ENCODE peak calls at places on chromosomes 1 and 21, in six cellular contexts. Z is stomach, S is transverse colon, C is H1, F is GM12891, N is prostate gland. K is an unnamed sample.

GRCh38 chr1:207839083-207839413 is 71.9 kb downstream of the CD34 start:
- DNase-seq in Z (no peak), S (no peak), C (no peak), F (no peak), N (no peak), K (no peak)

GRCh38 chr21:45934570-45934969 is 47.0 kb upstream of the COL6A1 start:
- DNase-seq in Z (no peak), S (no peak), C (no peak), F (no peak), N (no peak), K (no peak)

GRCh38 chr1:10691740-10692125 is 104.7 kb downstream of the CASZ1 start:
- DNase-seq in Z (no peak), S (peak; percentile 51), C (no peak), F (no peak), N (no peak), K (no peak)

GRCh38 chr1:208150810-208151458 is 93.2 kb downstream of the PLXNA2 start:
- DNase-seq in Z (no peak), S (peak; percentile 50), C (no peak), F (no peak), N (no peak), K (no peak)

GRCh38 chr1:85571830-85572229 is 8.7 kb upstream of the CCN1 start:
- DNase-seq in Z (no peak), S (no peak), C (no peak), F (no peak), N (no peak), K (no peak)

GRCh38 chr21:26107439-26107838 is 63.1 kb downstream of the APP start:
- DNase-seq in Z (no peak), S (no peak), C (no peak), F (no peak), N (no peak), K (no peak)

GRCh38 chr1:13763991-13764390 is 64.0 kb downstream of the PRDM2 start:
- DNase-seq in Z (no peak), S (no peak), C (no peak), F (no peak), N (no peak), K (no peak)

GRCh38 chr1:76279387-76279748 is 204.8 kb downstream of the ST6GALNAC3 start:
- DNase-seq in Z (no peak), S (no peak), C (no peak), F (no peak), N (no peak), K (no peak)

GRCh38 chr1:53944469-53945182 is 873 bp downstream of the IFT25 start:
- DNase-seq in Z (no peak), S (no peak), C (no peak), F (no peak), N (no peak), K (no peak)

GRCh38 chr21:14716761-14717396 is 170.8 kb upstream of the SAMSN1 start:
- DNase-seq in Z (no peak), S (no peak), C (no peak), F (no peak), N (no peak), K (no peak)

GRCh38 chr1:211326528-211327340 is at the start of gene TRAF5:
- DNase-seq in Z (peak; percentile 58), S (peak; percentile 70), C (no peak), F (peak; percentile 42), N (peak; percentile 36), K (peak; percentile 52)

GRCh38 chr1:16230744-16231143 is 6.2 kb downstream of the CPLANE2 start:
- DNase-seq in Z (no peak), S (no peak), C (no peak), F (no peak), N (no peak), K (no peak)

GRCh38 chr1:155127105-155127671 is 488 bp upstream of the EFNA1 start:
- DNase-seq in Z (peak; percentile 82), S (peak; percentile 89), C (no peak), F (no peak), N (peak; percentile 93), K (no peak)

GRCh38 chr1:154719586-154720327 is 111.8 kb upstream of the ADAR start:
- DNase-seq in Z (no peak), S (no peak), C (no peak), F (no peak), N (no peak), K (no peak)

GRCh38 chr1:68346192-68346808 is 103.5 kb downstream of the RPE65 start:
- DNase-seq in Z (no peak), S (no peak), C (no peak), F (no peak), N (no peak), K (no peak)

GRCh38 chr1:81948495-81948894 is 147.8 kb downstream of the ADGRL2 start:
- DNase-seq in Z (no peak), S (no peak), C (no peak), F (no peak), N (no peak), K (no peak)

GRCh38 chr1:20992327-20993056 is 184.2 kb downstream of the EIF4G3 start:
- DNase-seq in Z (no peak), S (no peak), C (no peak), F (no peak), N (no peak), K (no peak)

GRCh38 chr1:67942269-67942668 is 108.2 kb downstream of the DIRAS3 start:
- DNase-seq in Z (no peak), S (no peak), C (no peak), F (no peak), N (no peak), K (no peak)

GRCh38 chr1:26666855-26667254 is 29.0 kb upstream of the ARID1A start:
- DNase-seq in Z (no peak), S (no peak), C (no peak), F (no peak), N (no peak), K (no peak)

GRCh38 chr1:225534135-225534534 is 106.3 kb upstream of the LBR start:
- DNase-seq in Z (no peak), S (no peak), C (no peak), F (no peak), N (no peak), K (no peak)

GRCh38 chr1:29368936-29369932 is 132.9 kb downstream of the PTPRU start:
- DNase-seq in Z (no peak), S (no peak), C (no peak), F (no peak), N (no peak), K (no peak)

GRCh38 chr1:180912211-180912800 is 391 bp upstream of the KIAA1614 start:
- DNase-seq in Z (no peak), S (no peak), C (no peak), F (no peak), N (no peak), K (no peak)

GRCh38 chr1:64080947-64081562 is 122.4 kb upstream of the UBE2U start:
- DNase-seq in Z (no peak), S (no peak), C (no peak), F (no peak), N (no peak), K (no peak)

GRCh38 chr1:221611930-221612777 is 129.7 kb downstream of the DUSP10 start:
- DNase-seq in Z (no peak), S (peak; percentile 25), C (no peak), F (no peak), N (peak; percentile 20), K (no peak)

GRCh38 chr1:191160837-191161236 is 683.2 kb upstream of the BRINP3 start:
- DNase-seq in Z (no peak), S (no peak), C (no peak), F (no peak), N (no peak), K (no peak)

GRCh38 chr21:43721225-43721605 is 2.3 kb downstream of the PDXK start:
- DNase-seq in Z (peak; percentile 53), S (no peak), C (no peak), F (no peak), N (no peak), K (no peak)

GRCh38 chr21:43719748-43720538 is 1.0 kb downstream of the PDXK start:
- DNase-seq in Z (peak; percentile 39), S (no peak), C (no peak), F (no peak), N (no peak), K (no peak)

GRCh38 chr21:43723648-43724047 is 4.7 kb downstream of the PDXK start:
- DNase-seq in Z (no peak), S (no peak), C (no peak), F (no peak), N (no peak), K (no peak)

GRCh38 chr21:43720539-43721224 is 1.8 kb downstream of the PDXK start:
- DNase-seq in Z (no peak), S (no peak), C (no peak), F (no peak), N (no peak), K (no peak)

GRCh38 chr21:43721939-43722338 is 3.0 kb downstream of the PDXK start:
- DNase-seq in Z (no peak), S (no peak), C (no peak), F (no peak), N (no peak), K (no peak)
- TF ChIP-seq POLR2A in Z (no peak), S (no peak), C (no peak), F (no peak), N (no peak), K (no peak)

GRCh38 chr1:2583871-2584341 is 2.7 kb upstream of the PRXL2B start:
- DNase-seq in Z (no peak), S (peak; percentile 37), C (no peak), F (no peak), N (no peak), K (no peak)
- TF ChIP-seq POLR2AphosphoS5 in Z (peak; percentile 5), S (no peak), C (no peak), F (no peak), N (no peak), K (no peak)

GRCh38 chr1:56578963-56579875 is at the start of gene PLPP3:
- DNase-seq in Z (peak; percentile 87), S (peak; percentile 83), C (peak; percentile 70), F (no peak), N (peak; percentile 89), K (peak; percentile 27)
- TF ChIP-seq POLR2A in Z (peak; percentile 78), S (peak; percentile 91), C (peak; percentile 96), F (no peak), N (peak; percentile 84), K (no peak)

DNA sequence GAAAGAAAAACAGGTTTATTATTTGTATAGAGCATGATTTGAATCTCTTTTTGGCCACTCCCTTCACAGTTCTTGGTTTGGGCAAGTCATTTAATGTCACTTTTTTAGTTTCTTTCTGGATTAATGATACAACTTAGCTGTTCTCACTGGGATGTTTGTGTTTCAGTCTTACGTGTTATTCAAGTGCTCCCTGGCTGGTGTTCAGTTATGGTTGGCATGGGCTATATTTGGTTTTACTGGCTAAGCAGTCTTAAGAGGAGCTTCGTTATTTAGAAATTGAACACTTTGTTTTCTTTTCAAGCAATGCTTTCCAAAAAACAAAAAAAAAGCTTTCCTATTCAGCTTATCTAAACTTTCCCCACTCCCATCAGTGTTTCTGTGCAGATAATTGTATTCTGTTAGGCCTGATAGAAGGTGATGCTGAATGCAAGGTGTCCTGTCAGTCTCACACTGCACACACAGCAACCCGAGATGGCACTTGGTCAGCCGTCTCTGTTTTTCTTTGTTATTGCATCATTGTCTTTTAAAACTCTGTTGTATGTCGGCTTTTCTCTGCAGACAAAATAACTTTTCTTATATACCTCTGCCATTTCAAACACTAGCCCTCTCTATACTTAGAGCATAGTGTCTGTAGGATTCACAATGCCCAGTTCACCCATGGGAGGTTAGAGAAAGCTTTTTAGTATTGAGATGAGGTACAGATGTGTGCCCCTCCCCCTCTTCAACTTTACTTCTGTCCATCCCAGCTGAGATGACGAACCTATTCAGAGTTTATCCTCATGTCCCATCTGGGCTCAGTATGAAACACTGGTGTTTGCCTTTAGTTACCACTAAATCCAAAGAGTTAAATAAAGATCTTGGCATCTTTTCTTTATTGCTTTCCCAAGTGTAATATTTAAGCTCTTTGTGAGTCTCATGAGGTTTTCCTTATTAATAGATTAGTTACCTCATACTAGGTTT is 80.2 kb downstream of the VPS13D start:
- DNase-seq in Z (no peak), S (peak; percentile 34), C (no peak), F (no peak), N (peak; percentile 72), K (no peak)
- TF ChIP-seq POLR2AphosphoS5 in Z (no peak), S (peak; percentile 43), C (no peak), F (no peak), N (peak; percentile 84), K (no peak)